ENCODE peak calls at places on chromosomes 7 and 10, in four cellular contexts. F is WTC11, V is GM12878, S is K562. C is an unnamed sample.

GRCh38 chr10:78042058-78042751 is 8.5 kb downstream of the RPS24 start:
- DNase-seq in S (peak), F (no peak), V (no peak), C (no peak)

GRCh38 chr7:140506788-140507464 is 27.6 kb upstream of the MKRN1 start:
- DNase-seq in V (no peak), S (peak), F (no peak), C (peak)

GRCh38 chr10:55400075-55400474 is 599.0 kb upstream of the PCDH15 start:
- DNase-seq in F (no peak), S (no peak), V (no peak), C (no peak)

GRCh38 chr10:787933-788651 is 98.6 kb upstream of the DIP2C start:
- DNase-seq in V (no peak), S (no peak), F (no peak), C (no peak)

GRCh38 chr10:132341781-132342180 is 9.8 kb downstream of the LRRC27 start:
- DNase-seq in S (no peak), V (no peak), F (no peak), C (no peak)

GRCh38 chr10:775245-776075 is 86.0 kb upstream of the DIP2C start:
- DNase-seq in S (no peak), F (peak), V (no peak), C (no peak)

GRCh38 chr10:51103818-51104217 is 29.5 kb downstream of the PRKG1 start:
- DNase-seq in V (no peak), S (no peak), F (no peak), C (no peak)

GRCh38 chr10:59748834-59749233 is 4.4 kb downstream of the MRLN start:
- DNase-seq in F (no peak), S (no peak), V (no peak), C (no peak)

GRCh38 chr7:110871856-110872255 is 219.1 kb upstream of the LRRN3 start:
- DNase-seq in S (no peak), V (no peak), F (no peak), C (no peak)

GRCh38 chr7:105454058-105454739 is 65.5 kb upstream of the SRPK2 start:
- DNase-seq in V (no peak), F (no peak), S (no peak), C (no peak)

GRCh38 chr10:128268015-128268722 is 141.9 kb upstream of the MKI67 start:
- DNase-seq in S (peak), F (peak), V (no peak), C (peak)
- TF ChIP-seq ATF2 in S (no peak), F (no peak), V (no peak), C (no peak)

GRCh38 chr10:11249134-11249533 is 231.5 kb downstream of the CELF2 start:
- DNase-seq in S (no peak), F (no peak), V (no peak), C (no peak)
- TF ChIP-seq ATF2 in S (no peak), F (no peak), V (no peak), C (no peak)

GRCh38 chr10:16828731-16829175 is 11.5 kb upstream of the RSU1 start:
- DNase-seq in F (no peak), S (peak), V (no peak), C (no peak)
- TF ChIP-seq ATF2 in F (no peak), S (no peak), V (no peak), C (no peak)

GRCh38 chr7:150784120-150784736 is 15.9 kb downstream of the TMEM176B start:
- DNase-seq in F (no peak), V (peak), S (no peak), C (no peak)

GRCh38 chr7:150788474-150789269 is 11.5 kb downstream of the TMEM176B start:
- DNase-seq in V (no peak), F (no peak), S (no peak), C (no peak)

GRCh38 chr7:150790416-150791075 is 9.6 kb downstream of the TMEM176B start:
- DNase-seq in V (no peak), S (no peak), F (no peak), C (no peak)

GRCh38 chr7:150784954-150785353 is 15.2 kb downstream of the TMEM176B start:
- DNase-seq in V (no peak), F (no peak), S (no peak), C (no peak)

GRCh38 chr7:150787321-150788281 is 12.6 kb downstream of the TMEM176B start:
- DNase-seq in F (no peak), V (peak), S (peak), C (no peak)
- TF ChIP-seq ATF2 in F (no peak), V (no peak), S (no peak), C (no peak)

GRCh38 chr10:98467506-98468318 is 21.0 kb upstream of the HPS1 start:
- DNase-seq in S (peak), F (peak), V (peak), C (peak)
- TF ChIP-seq ATF2 in S (no peak), F (no peak), V (no peak), C (no peak)

GRCh38 chr7:77687747-77688144 is 8.5 kb upstream of the RSBN1L start:
- DNase-seq in F (no peak), S (no peak), V (no peak), C (no peak)

GRCh38 chr7:77680266-77680665 is 16.0 kb upstream of the RSBN1L start:
- DNase-seq in V (no peak), F (no peak), S (no peak), C (no peak)

GRCh38 chr7:77684030-77684429 is 12.2 kb upstream of the RSBN1L start:
- DNase-seq in S (no peak), V (no peak), F (peak), C (no peak)

GRCh38 chr7:77687100-77687746 is 9.0 kb upstream of the RSBN1L start:
- DNase-seq in S (no peak), F (no peak), V (no peak), C (no peak)

DNA sequence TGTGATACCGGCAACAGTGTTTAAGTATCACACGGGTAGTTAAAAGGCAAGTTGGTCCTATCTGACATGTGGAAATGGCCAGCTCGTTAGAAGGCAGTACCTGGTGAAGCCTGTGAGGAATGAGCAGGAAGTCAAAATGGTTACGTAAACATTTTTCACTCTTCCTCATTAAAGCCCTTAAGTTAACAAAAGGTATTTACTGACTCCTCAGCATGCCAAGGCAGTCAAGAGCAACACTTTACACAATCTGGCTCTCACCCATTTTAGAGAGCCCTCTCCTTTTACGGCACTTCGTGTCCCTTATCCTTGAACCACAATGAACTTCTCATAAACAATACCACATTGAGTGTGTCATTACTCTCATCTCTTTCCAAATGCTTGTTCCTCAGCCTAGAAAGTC is 11.0 kb upstream of the RSBN1L start:
- DNase-seq in V (no peak), S (no peak), F (no peak), C (no peak)
- TF ChIP-seq ATF2 in V (no peak), S (no peak), F (no peak), C (no peak)

GRCh38 chr10:119398996-119399395 is 143.5 kb downstream of the RGS10 start:
- DNase-seq in S (no peak), F (no peak), V (no peak), C (no peak)
- TF ChIP-seq ATF2 in S (no peak), F (no peak), V (no peak), C (no peak)

DNA sequence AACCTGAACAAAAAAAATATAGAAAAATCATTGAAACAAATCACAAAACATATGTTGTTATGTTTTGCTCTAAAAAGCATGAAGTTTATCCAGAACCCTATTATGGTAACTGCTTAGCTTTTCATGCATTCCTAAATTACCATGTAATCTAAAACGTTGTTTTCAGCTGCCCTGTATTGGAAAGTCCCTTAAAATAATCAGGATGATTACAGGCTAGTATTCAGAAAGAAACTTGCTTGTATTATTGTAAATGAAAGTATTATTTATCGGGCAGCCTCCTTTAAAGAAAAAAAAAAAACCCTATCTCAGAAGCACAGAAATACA is 65.6 kb upstream of the ARID5B start:
- DNase-seq in F (no peak), S (no peak), V (no peak), C (no peak)
- TF ChIP-seq ATF2 in F (no peak), S (no peak), V (no peak), C (no peak)

DNA sequence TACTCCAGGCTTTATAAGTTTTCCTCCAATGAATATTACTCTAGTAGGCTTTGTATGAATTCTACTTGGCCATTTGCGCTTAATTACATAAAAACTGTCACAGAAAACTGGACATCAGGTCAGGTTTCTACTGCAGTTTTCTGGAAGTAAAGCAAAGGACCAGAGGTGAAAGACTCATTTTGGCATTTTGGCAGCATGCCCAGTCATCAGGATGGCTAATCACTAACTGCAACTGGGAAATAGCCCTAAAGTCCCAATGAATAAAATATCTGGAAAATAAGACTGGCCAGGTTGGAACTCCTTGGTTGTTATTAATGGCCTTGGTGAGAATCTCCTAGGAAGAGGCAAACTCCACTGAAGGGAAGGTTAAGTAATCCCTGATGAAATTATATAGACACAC is 75.5 kb downstream of the COPG2 start:
- DNase-seq in V (no peak), F (no peak), S (peak), C (no peak)
- TF ChIP-seq ATF2 in V (no peak), F (no peak), S (no peak), C (no peak)

C was measured in H1.